ENCODE peak calls at places on chromosome 2, in five cellular contexts. One of them, this sample, is unnamed.

GRCh38 chr2:236636714-236637485 is 67.3 kb downstream of the ACKR3 start:
- DNase-seq in naive B cell: no peak
- DNase-seq in neural crest cell: no peak
- DNase-seq in activated CD4-positive, alpha-beta T cell treated with anti-CD3 and anti-CD28 coated beads, Interleukin-2, amount 10 ng/mL, durations not matched to agents 7 days and 5 days: no peak
- DNase-seq in H4: no peak
- DNase-seq in this sample: no peak

GRCh38 chr2:226792155-226792871 is 7.3 kb downstream of the IRS1 start:
- DNase-seq in neural crest cell: no peak
- DNase-seq in activated CD4-positive, alpha-beta T cell treated with anti-CD3 and anti-CD28 coated beads, Interleukin-2, amount 10 ng/mL, durations not matched to agents 7 days and 5 days: no peak
- DNase-seq in naive B cell: no peak
- DNase-seq in H4: no peak
- DNase-seq in this sample: no peak

GRCh38 chr2:140943867-140944266 is 1186.9 kb downstream of the LRP1B start:
- DNase-seq in activated CD4-positive, alpha-beta T cell treated with anti-CD3 and anti-CD28 coated beads, Interleukin-2, amount 10 ng/mL, durations not matched to agents 7 days and 5 days: no peak
- DNase-seq in H4: no peak
- DNase-seq in neural crest cell: no peak
- DNase-seq in naive B cell: no peak
- DNase-seq in this sample: no peak

GRCh38 chr2:79200762-79201161 is 41.2 kb upstream of the REG3A start:
- DNase-seq in naive B cell: no peak
- DNase-seq in activated CD4-positive, alpha-beta T cell treated with anti-CD3 and anti-CD28 coated beads, Interleukin-2, amount 10 ng/mL, durations not matched to agents 7 days and 5 days: no peak
- DNase-seq in neural crest cell: no peak
- DNase-seq in H4: no peak
- DNase-seq in this sample: no peak

GRCh38 chr2:59777120-59777519 is 776.3 kb downstream of the BCL11A start:
- DNase-seq in activated CD4-positive, alpha-beta T cell treated with anti-CD3 and anti-CD28 coated beads, Interleukin-2, amount 10 ng/mL, durations not matched to agents 7 days and 5 days: no peak
- DNase-seq in H4: no peak
- DNase-seq in neural crest cell: no peak
- DNase-seq in naive B cell: no peak
- DNase-seq in this sample: no peak

GRCh38 chr2:53088062-53088461 is 679.5 kb upstream of the CHAC2 start:
- DNase-seq in naive B cell: no peak
- DNase-seq in neural crest cell: no peak
- DNase-seq in H4: no peak
- DNase-seq in activated CD4-positive, alpha-beta T cell treated with anti-CD3 and anti-CD28 coated beads, Interleukin-2, amount 10 ng/mL, durations not matched to agents 7 days and 5 days: no peak
- DNase-seq in this sample: no peak

GRCh38 chr2:48849770-48850169 is 94.2 kb upstream of the LHCGR start:
- DNase-seq in neural crest cell: no peak
- DNase-seq in naive B cell: no peak
- DNase-seq in H4: peak; percentile 48
- DNase-seq in activated CD4-positive, alpha-beta T cell treated with anti-CD3 and anti-CD28 coated beads, Interleukin-2, amount 10 ng/mL, durations not matched to agents 7 days and 5 days: no peak
- DNase-seq in this sample: no peak

GRCh38 chr2:86290596-86291327 is 46.7 kb downstream of the REEP1 start:
- DNase-seq in activated CD4-positive, alpha-beta T cell treated with anti-CD3 and anti-CD28 coated beads, Interleukin-2, amount 10 ng/mL, durations not matched to agents 7 days and 5 days: no peak
- DNase-seq in neural crest cell: no peak
- DNase-seq in H4: peak; percentile 39
- DNase-seq in naive B cell: no peak
- DNase-seq in this sample: no peak

GRCh38 chr2:96895709-96896651 is 26.1 kb upstream of the SEMA4C start:
- DNase-seq in H4: no peak
- DNase-seq in activated CD4-positive, alpha-beta T cell treated with anti-CD3 and anti-CD28 coated beads, Interleukin-2, amount 10 ng/mL, durations not matched to agents 7 days and 5 days: no peak
- DNase-seq in naive B cell: no peak
- DNase-seq in neural crest cell: no peak
- DNase-seq in this sample: no peak

GRCh38 chr2:42944744-42945415 is 152.5 kb upstream of the HAAO start:
- DNase-seq in activated CD4-positive, alpha-beta T cell treated with anti-CD3 and anti-CD28 coated beads, Interleukin-2, amount 10 ng/mL, durations not matched to agents 7 days and 5 days: no peak
- DNase-seq in neural crest cell: no peak
- DNase-seq in naive B cell: no peak
- DNase-seq in H4: no peak
- DNase-seq in this sample: no peak

GRCh38 chr2:230140667-230141066 is 71.9 kb upstream of the SLC16A14 start:
- DNase-seq in neural crest cell: no peak
- DNase-seq in activated CD4-positive, alpha-beta T cell treated with anti-CD3 and anti-CD28 coated beads, Interleukin-2, amount 10 ng/mL, durations not matched to agents 7 days and 5 days: no peak
- DNase-seq in H4: no peak
- DNase-seq in naive B cell: no peak
- DNase-seq in this sample: no peak

GRCh38 chr2:238938460-238939055 is 90.7 kb downstream of the TWIST2 start:
- DNase-seq in naive B cell: no peak
- DNase-seq in H4: no peak
- DNase-seq in neural crest cell: no peak
- DNase-seq in activated CD4-positive, alpha-beta T cell treated with anti-CD3 and anti-CD28 coated beads, Interleukin-2, amount 10 ng/mL, durations not matched to agents 7 days and 5 days: no peak
- DNase-seq in this sample: no peak

GRCh38 chr2:219155054-219155644 is 5.5 kb downstream of the NHEJ1 start:
- DNase-seq in H4: peak; percentile 66
- DNase-seq in naive B cell: peak; percentile 49
- DNase-seq in activated CD4-positive, alpha-beta T cell treated with anti-CD3 and anti-CD28 coated beads, Interleukin-2, amount 10 ng/mL, durations not matched to agents 7 days and 5 days: peak; percentile 62
- DNase-seq in neural crest cell: peak; percentile 30
- DNase-seq in this sample: no peak

GRCh38 chr2:109403841-109404201 is 209.9 kb downstream of the SEPTIN10 start:
- DNase-seq in neural crest cell: no peak
- DNase-seq in H4: no peak
- DNase-seq in activated CD4-positive, alpha-beta T cell treated with anti-CD3 and anti-CD28 coated beads, Interleukin-2, amount 10 ng/mL, durations not matched to agents 7 days and 5 days: no peak
- DNase-seq in naive B cell: no peak
- DNase-seq in this sample: no peak

GRCh38 chr2:166382448-166382847 is 6.7 kb upstream of the SCN9A start:
- DNase-seq in neural crest cell: no peak
- DNase-seq in naive B cell: no peak
- DNase-seq in H4: no peak
- DNase-seq in activated CD4-positive, alpha-beta T cell treated with anti-CD3 and anti-CD28 coated beads, Interleukin-2, amount 10 ng/mL, durations not matched to agents 7 days and 5 days: no peak
- DNase-seq in this sample: no peak

GRCh38 chr2:74502720-74503505 is 3.5 kb upstream of the LBX2 start:
- DNase-seq in H4: peak; percentile 60
- DNase-seq in activated CD4-positive, alpha-beta T cell treated with anti-CD3 and anti-CD28 coated beads, Interleukin-2, amount 10 ng/mL, durations not matched to agents 7 days and 5 days: peak; percentile 38
- DNase-seq in naive B cell: peak; percentile 24
- DNase-seq in neural crest cell: peak; percentile 37
- DNase-seq in this sample: no peak

GRCh38 chr2:236744316-236745105 is 174.9 kb downstream of the ACKR3 start:
- DNase-seq in activated CD4-positive, alpha-beta T cell treated with anti-CD3 and anti-CD28 coated beads, Interleukin-2, amount 10 ng/mL, durations not matched to agents 7 days and 5 days: no peak
- DNase-seq in H4: peak; percentile 81
- DNase-seq in neural crest cell: no peak
- DNase-seq in naive B cell: no peak
- DNase-seq in this sample: no peak

GRCh38 chr2:120476141-120476540 is 130.2 kb downstream of the INHBB start:
- DNase-seq in activated CD4-positive, alpha-beta T cell treated with anti-CD3 and anti-CD28 coated beads, Interleukin-2, amount 10 ng/mL, durations not matched to agents 7 days and 5 days: no peak
- DNase-seq in neural crest cell: no peak
- DNase-seq in naive B cell: no peak
- DNase-seq in H4: no peak
- DNase-seq in this sample: no peak

GRCh38 chr2:231357048-231357447 is 38.5 kb upstream of the B3GNT7 start:
- DNase-seq in neural crest cell: no peak
- DNase-seq in activated CD4-positive, alpha-beta T cell treated with anti-CD3 and anti-CD28 coated beads, Interleukin-2, amount 10 ng/mL, durations not matched to agents 7 days and 5 days: no peak
- DNase-seq in H4: no peak
- DNase-seq in naive B cell: no peak
- DNase-seq in this sample: no peak

GRCh38 chr2:119198267-119198840 is 25.3 kb upstream of the STEAP3 start:
- DNase-seq in activated CD4-positive, alpha-beta T cell treated with anti-CD3 and anti-CD28 coated beads, Interleukin-2, amount 10 ng/mL, durations not matched to agents 7 days and 5 days: no peak
- DNase-seq in H4: no peak
- DNase-seq in naive B cell: no peak
- DNase-seq in neural crest cell: no peak
- DNase-seq in this sample: no peak

GRCh38 chr2:199985625-199986207 is 30.3 kb downstream of the MAIP1 start:
- DNase-seq in naive B cell: peak; percentile 24
- DNase-seq in activated CD4-positive, alpha-beta T cell treated with anti-CD3 and anti-CD28 coated beads, Interleukin-2, amount 10 ng/mL, durations not matched to agents 7 days and 5 days: peak; percentile 74
- DNase-seq in neural crest cell: peak; percentile 61
- DNase-seq in H4: peak; percentile 84
- DNase-seq in this sample: no peak

GRCh38 chr2:119753041-119753929 is 6.4 kb upstream of the PTPN4 start:
- DNase-seq in naive B cell: peak; percentile 42
- DNase-seq in neural crest cell: no peak
- DNase-seq in activated CD4-positive, alpha-beta T cell treated with anti-CD3 and anti-CD28 coated beads, Interleukin-2, amount 10 ng/mL, durations not matched to agents 7 days and 5 days: peak; percentile 50
- DNase-seq in H4: peak; percentile 42
- DNase-seq in this sample: no peak

GRCh38 chr2:2699117-2699497 is 368.0 kb upstream of the MYT1L start:
- DNase-seq in naive B cell: no peak
- DNase-seq in activated CD4-positive, alpha-beta T cell treated with anti-CD3 and anti-CD28 coated beads, Interleukin-2, amount 10 ng/mL, durations not matched to agents 7 days and 5 days: no peak
- DNase-seq in H4: no peak
- DNase-seq in neural crest cell: peak; percentile 27
- DNase-seq in this sample: no peak

GRCh38 chr2:14866953-14867352 is 234.4 kb downstream of the LRATD1 start:
- DNase-seq in naive B cell: no peak
- DNase-seq in activated CD4-positive, alpha-beta T cell treated with anti-CD3 and anti-CD28 coated beads, Interleukin-2, amount 10 ng/mL, durations not matched to agents 7 days and 5 days: no peak
- DNase-seq in H4: no peak
- DNase-seq in neural crest cell: no peak
- DNase-seq in this sample: no peak

GRCh38 chr2:43218550-43219382 is 7.6 kb downstream of the ZFP36L2 start:
- DNase-seq in H4: no peak
- DNase-seq in naive B cell: peak; percentile 77
- DNase-seq in activated CD4-positive, alpha-beta T cell treated with anti-CD3 and anti-CD28 coated beads, Interleukin-2, amount 10 ng/mL, durations not matched to agents 7 days and 5 days: peak; percentile 92
- DNase-seq in neural crest cell: no peak
- DNase-seq in this sample: peak; percentile 61

GRCh38 chr2:100707016-100707947 is 112.7 kb upstream of the NPAS2 start:
- DNase-seq in activated CD4-positive, alpha-beta T cell treated with anti-CD3 and anti-CD28 coated beads, Interleukin-2, amount 10 ng/mL, durations not matched to agents 7 days and 5 days: no peak
- DNase-seq in naive B cell: no peak
- DNase-seq in neural crest cell: no peak
- DNase-seq in H4: no peak
- DNase-seq in this sample: no peak

GRCh38 chr2:157056200-157056676 is 201.3 kb upstream of the GALNT5 start:
- DNase-seq in H4: peak; percentile 70
- DNase-seq in naive B cell: no peak
- DNase-seq in neural crest cell: no peak
- DNase-seq in activated CD4-positive, alpha-beta T cell treated with anti-CD3 and anti-CD28 coated beads, Interleukin-2, amount 10 ng/mL, durations not matched to agents 7 days and 5 days: no peak
- DNase-seq in this sample: no peak

GRCh38 chr2:156385242-156385641 is 50.9 kb upstream of the GPD2 start:
- DNase-seq in activated CD4-positive, alpha-beta T cell treated with anti-CD3 and anti-CD28 coated beads, Interleukin-2, amount 10 ng/mL, durations not matched to agents 7 days and 5 days: no peak
- DNase-seq in naive B cell: no peak
- DNase-seq in H4: no peak
- DNase-seq in neural crest cell: no peak
- DNase-seq in this sample: no peak

GRCh38 chr2:178733975-178734374 is 73.2 kb downstream of the TTN start:
- DNase-seq in H4: no peak
- DNase-seq in naive B cell: no peak
- DNase-seq in activated CD4-positive, alpha-beta T cell treated with anti-CD3 and anti-CD28 coated beads, Interleukin-2, amount 10 ng/mL, durations not matched to agents 7 days and 5 days: no peak
- DNase-seq in neural crest cell: no peak
- DNase-seq in this sample: no peak

GRCh38 chr2:65383571-65384488 is 48.6 kb downstream of the SPRED2 start:
- DNase-seq in H4: no peak
- DNase-seq in activated CD4-positive, alpha-beta T cell treated with anti-CD3 and anti-CD28 coated beads, Interleukin-2, amount 10 ng/mL, durations not matched to agents 7 days and 5 days: no peak
- DNase-seq in neural crest cell: no peak
- DNase-seq in naive B cell: no peak
- DNase-seq in this sample: no peak

GRCh38 chr2:29544917-29545316 is 376.5 kb downstream of the ALK start:
- DNase-seq in neural crest cell: no peak
- DNase-seq in H4: no peak
- DNase-seq in naive B cell: no peak
- DNase-seq in activated CD4-positive, alpha-beta T cell treated with anti-CD3 and anti-CD28 coated beads, Interleukin-2, amount 10 ng/mL, durations not matched to agents 7 days and 5 days: no peak
- DNase-seq in this sample: no peak

GRCh38 chr2:25303517-25304338 is 38.0 kb downstream of the DNMT3A start:
- DNase-seq in H4: no peak
- DNase-seq in naive B cell: no peak
- DNase-seq in activated CD4-positive, alpha-beta T cell treated with anti-CD3 and anti-CD28 coated beads, Interleukin-2, amount 10 ng/mL, durations not matched to agents 7 days and 5 days: no peak
- DNase-seq in neural crest cell: no peak
- DNase-seq in this sample: no peak

This sample was measured in substantia nigra.